ENCODE peak calls at places on chromosomes 5 and 9, in six cellular contexts. O, M, L, F, W and H are unnamed samples.

GRCh38 chr9:110048976-110049698 is 158.8 kb downstream of the C9orf152 start:
- DNase-seq in O (peak; percentile 38), M (no peak), L (no peak), F (peak; percentile 31), W (peak; percentile 35), H (no peak)

GRCh38 chr9:106956971-106957370 is 94.0 kb downstream of the ZNF462 start:
- DNase-seq in O (no peak), M (no peak), L (peak; percentile 88), F (no peak), W (no peak), H (no peak)

GRCh38 chr5:168409601-168410458 is 76.4 kb upstream of the RARS1 start:
- DNase-seq in O (no peak), M (no peak), L (peak; percentile 90), F (no peak), W (peak; percentile 62), H (no peak)

GRCh38 chr5:126462239-126463014 is 39.2 kb downstream of the GRAMD2B start:
- DNase-seq in O (no peak), M (no peak), L (peak; percentile 47), F (no peak), W (no peak), H (no peak)

GRCh38 chr9:137739371-137739915 is 120.6 kb downstream of the EHMT1 start:
- DNase-seq in O (no peak), M (no peak), L (no peak), F (no peak), W (no peak), H (no peak)

GRCh38 chr5:112846556-112846955 is 14.5 kb upstream of the SRP19 start:
- DNase-seq in O (no peak), M (no peak), L (no peak), F (peak; percentile 73), W (no peak), H (no peak)

GRCh38 chr5:68245325-68245724 is 29.8 kb downstream of the PIK3R1 start:
- DNase-seq in O (peak; percentile 45), M (no peak), L (peak; percentile 72), F (no peak), W (no peak), H (peak; percentile 15)

GRCh38 chr9:131677445-131678180 is 62.3 kb downstream of the RAPGEF1 start:
- DNase-seq in O (peak; percentile 39), M (peak; percentile 27), L (peak; percentile 68), F (no peak), W (peak; percentile 48), H (no peak)

GRCh38 chr9:76401176-76401575 is 7.0 kb upstream of the RFK start:
- DNase-seq in O (no peak), M (no peak), L (no peak), F (no peak), W (peak; percentile 38), H (no peak)

GRCh38 chr5:14851999-14852526 is 19.5 kb downstream of the ANKH start:
- DNase-seq in O (no peak), M (no peak), L (no peak), F (no peak), W (no peak), H (no peak)

GRCh38 chr9:18786936-18787658 is 245.9 kb downstream of the SAXO1 start:
- DNase-seq in O (no peak), M (no peak), L (peak; percentile 61), F (no peak), W (no peak), H (no peak)

GRCh38 chr9:11275158-11275695 is 662.4 kb upstream of the PTPRD start:
- DNase-seq in O (no peak), M (peak; percentile 1), L (no peak), F (no peak), W (no peak), H (no peak)

GRCh38 chr5:54844905-54845566 is 140.4 kb downstream of the ESM1 start:
- DNase-seq in O (peak; percentile 38), M (peak; percentile 8), L (peak; percentile 32), F (peak; percentile 59), W (peak; percentile 62), H (peak; percentile 23)

GRCh38 chr5:178145965-178146820 is 7.5 kb downstream of the NHP2 start:
- DNase-seq in O (peak; percentile 81), M (peak; percentile 66), L (no peak), F (peak; percentile 94), W (peak; percentile 79), H (peak; percentile 31)

GRCh38 chr5:73625314-73625904 is 587 bp upstream of the ARHGEF28 start:
- DNase-seq in O (no peak), M (no peak), L (no peak), F (no peak), W (no peak), H (no peak)

GRCh38 chr9:85859751-85860150 is 81.2 kb upstream of the NAA35 start:
- DNase-seq in O (no peak), M (no peak), L (no peak), F (no peak), W (peak; percentile 4), H (no peak)

GRCh38 chr9:27291292-27291691 is 5.7 kb downstream of the EQTN start:
- DNase-seq in O (no peak), M (no peak), L (no peak), F (no peak), W (no peak), H (no peak)

GRCh38 chr5:308672-309271 is 12.7 kb upstream of the AHRR start:
- DNase-seq in O (peak; percentile 26), M (no peak), L (peak; percentile 47), F (peak; percentile 37), W (peak; percentile 83), H (no peak)

GRCh38 chr5:79585129-79585528 is 27.1 kb upstream of the TENT2 start:
- DNase-seq in O (no peak), M (no peak), L (no peak), F (no peak), W (no peak), H (no peak)

GRCh38 chr9:74773886-74774479 is 113.7 kb downstream of the TRPM6 start:
- DNase-seq in O (peak; percentile 84), M (peak; percentile 63), L (peak; percentile 42), F (peak; percentile 84), W (peak; percentile 81), H (peak; percentile 62)

GRCh38 chr9:2157277-2158105 is 142.3 kb downstream of the SMARCA2 start:
- DNase-seq in O (peak; percentile 30), M (no peak), L (peak; percentile 67), F (peak; percentile 44), W (peak; percentile 49), H (no peak)

GRCh38 chr5:60161340-60161934 is 267.9 kb upstream of the PDE4D start:
- DNase-seq in O (peak; percentile 45), M (peak; percentile 3), L (peak; percentile 25), F (peak; percentile 68), W (peak; percentile 53), H (no peak)

GRCh38 chr9:84846501-84847323 is 177.2 kb downstream of the NTRK2 start:
- DNase-seq in O (no peak), M (no peak), L (no peak), F (no peak), W (peak; percentile 1), H (no peak)

GRCh38 chr5:177358333-177358939 is 712 bp downstream of the RGS14 start:
- DNase-seq in O (no peak), M (no peak), L (no peak), F (no peak), W (no peak), H (no peak)

GRCh38 chr5:65479527-65479926 is 2.2 kb downstream of the ADAMTS6 start:
- DNase-seq in O (no peak), M (no peak), L (no peak), F (no peak), W (no peak), H (no peak)

DNA sequence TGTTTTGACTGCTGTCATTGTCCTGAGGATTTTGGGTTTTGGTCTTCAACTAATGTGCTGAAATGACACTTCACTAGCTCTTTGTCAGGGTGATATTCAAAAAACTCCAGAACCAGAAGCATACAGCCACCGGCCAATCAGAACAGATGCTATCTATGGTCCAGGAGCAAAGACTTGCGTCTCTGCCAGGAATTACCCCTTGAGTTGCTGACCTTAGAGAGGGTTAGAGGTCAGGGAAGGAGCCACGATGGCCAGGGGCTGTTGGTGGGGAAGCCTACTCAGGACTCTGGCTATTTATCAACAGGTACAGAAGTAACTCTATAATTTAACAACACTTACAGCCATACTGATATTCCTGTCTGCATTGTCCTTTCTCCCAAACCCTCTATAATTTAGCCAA is 356.8 kb downstream of the EFNA5 start:
- DNase-seq in O (no peak), M (no peak), L (no peak), F (no peak), W (no peak), H (no peak)
- H2AFZ ChIP-seq in O (no peak overlapping the region), M (no peak overlapping the region), L (no peak overlapping the region), F (peak overlapping the region; percentile 52), W (no peak overlapping the region), H (peak overlapping the region; percentile 50)

GRCh38 chr9:7405924-7406604 is 393.5 kb downstream of the DMAC1 start:
- DNase-seq in O (no peak), M (no peak), L (no peak), F (no peak), W (no peak), H (no peak)

GRCh38 chr9:7403839-7404238 is 395.7 kb downstream of the DMAC1 start:
- DNase-seq in O (no peak), M (no peak), L (no peak), F (no peak), W (no peak), H (no peak)

GRCh38 chr9:7408845-7409244 is 390.7 kb downstream of the DMAC1 start:
- DNase-seq in O (no peak), M (no peak), L (no peak), F (no peak), W (no peak), H (no peak)

GRCh38 chr9:7407246-7407645 is 392.3 kb downstream of the DMAC1 start:
- DNase-seq in O (no peak), M (no peak), L (no peak), F (no peak), W (no peak), H (no peak)

GRCh38 chr9:7402704-7403389 is 396.7 kb downstream of the DMAC1 start:
- DNase-seq in O (peak; percentile 15), M (no peak), L (no peak), F (peak; percentile 36), W (no peak), H (no peak)
- H2AFZ ChIP-seq in O (peak overlapping the region; percentile 74), M (no peak overlapping the region), L (no peak overlapping the region), F (peak overlapping the region; percentile 53), W (no peak overlapping the region), H (no peak overlapping the region)

DNA sequence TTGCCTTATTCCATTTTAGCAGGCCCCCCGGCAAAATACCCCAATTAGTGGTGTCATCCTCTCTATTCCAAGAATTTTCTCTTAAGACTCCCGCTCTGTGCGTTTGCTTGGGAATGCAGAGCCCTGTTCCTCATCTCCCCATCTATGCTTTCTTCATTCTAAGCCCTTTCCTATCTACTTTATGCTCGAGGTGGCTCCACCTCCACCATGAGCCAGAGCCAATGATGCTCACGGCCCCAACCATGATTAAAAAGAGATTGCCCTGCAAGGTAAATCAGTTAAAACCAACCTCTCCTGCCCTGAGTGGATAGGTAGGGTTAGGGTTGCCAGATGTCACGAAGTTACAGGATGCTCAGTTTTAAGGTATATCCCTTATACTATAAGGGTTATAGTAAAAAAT is 677 bp upstream of the TXNDC15 start:
- DNase-seq in O (peak; percentile 9), M (no peak), L (no peak), F (peak; percentile 38), W (no peak), H (no peak)
- H2AFZ ChIP-seq in O (peak overlapping the region; percentile 81), M (peak overlapping the region; percentile 91), L (peak overlapping the region; percentile 96), F (peak overlapping the region; percentile 89), W (peak overlapping the region; percentile 93), H (peak overlapping the region; percentile 89)

DNA sequence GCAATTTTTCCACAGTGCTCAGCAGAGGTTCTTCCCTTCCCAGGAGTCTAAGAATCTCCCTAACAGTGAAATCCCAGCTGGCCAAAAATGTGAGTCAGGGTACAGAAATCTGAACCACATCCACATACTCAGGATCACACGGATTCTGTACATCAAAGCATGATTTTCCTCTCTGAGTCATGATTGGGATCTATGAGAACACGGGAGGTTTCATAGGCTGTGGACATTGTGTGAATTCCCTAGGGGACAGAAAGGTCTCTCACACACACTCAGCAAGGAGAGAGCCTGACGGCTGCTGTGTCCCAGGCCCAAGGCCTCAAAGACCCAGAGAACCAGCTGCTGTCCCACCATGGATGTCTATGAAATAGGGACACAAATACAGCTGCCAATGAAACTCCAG is 102.9 kb downstream of the ADAMTS12 start:
- DNase-seq in O (no peak), M (no peak), L (peak; percentile 99), F (no peak), W (peak; percentile 92), H (no peak)
- H2AFZ ChIP-seq in O (no peak overlapping the region), M (no peak overlapping the region), L (no peak overlapping the region), F (no peak overlapping the region), W (no peak overlapping the region), H (no peak overlapping the region)